ENCODE peak calls at places on chromosomes 16 and 17, in seven cellular contexts. F is IMR-90, D is GM12878, J is SK-N-SH, B is H1, O is HepG2, T is K562. W is an unnamed sample.

GRCh38 chr17:35932576-35932975 is 2.0 kb upstream of the RDM1 start:
- DNase-seq in F (no peak), D (no peak), J (no peak), B (no peak), O (no peak), T (no peak), W (no peak)

GRCh38 chr17:30318190-30318589 is 15.7 kb downstream of the TMIGD1 start:
- DNase-seq in F (no peak), D (no peak), J (no peak), B (no peak), O (no peak), T (no peak), W (no peak)

GRCh38 chr16:17590711-17591654 is 120.2 kb upstream of the XYLT1 start:
- DNase-seq in F (no peak), D (no peak), J (no peak), B (no peak), O (no peak), T (no peak), W (no peak)

GRCh38 chr17:64320613-64321553 is 57.8 kb upstream of the TEX2 start:
- DNase-seq in F (peak), D (no peak), J (peak), B (peak), O (peak), T (peak), W (peak)

GRCh38 chr17:32815460-32815859 is 61.5 kb downstream of the MYO1D start:
- DNase-seq in F (no peak), D (no peak), J (no peak), B (no peak), O (no peak), T (no peak), W (no peak)

GRCh38 chr17:30336369-30337171 is 2.7 kb upstream of the TMIGD1 start:
- DNase-seq in F (peak), D (no peak), J (peak), B (peak), O (peak), T (peak), W (peak)

GRCh38 chr16:47887496-47887895 is 268.3 kb downstream of the ABCC12 start:
- DNase-seq in F (peak), D (no peak), J (no peak), B (peak), O (no peak), T (no peak), W (peak)

GRCh38 chr16:2964416-2965223 is 545 bp downstream of the KREMEN2 start:
- DNase-seq in F (no peak), D (no peak), J (peak), B (no peak), O (peak), T (peak), W (peak)

GRCh38 chr17:10278218-10278617 is 79.8 kb upstream of the GAS7 start:
- DNase-seq in F (no peak), D (no peak), J (no peak), B (no peak), O (no peak), T (no peak), W (no peak)

GRCh38 chr16:15803608-15804007 is 53.2 kb downstream of the MYH11 start:
- DNase-seq in F (no peak), D (no peak), J (no peak), B (no peak), O (no peak), T (no peak), W (no peak)

GRCh38 chr16:3074860-3075545 is 9.6 kb downstream of the IL32 start:
- DNase-seq in F (no peak), D (peak), J (no peak), B (no peak), O (no peak), T (no peak), W (no peak)

GRCh38 chr16:88451586-88452484 is 1.2 kb upstream of the ZFPM1 start:
- DNase-seq in F (no peak), D (no peak), J (no peak), B (no peak), O (peak), T (peak), W (no peak)

GRCh38 chr16:70717817-70718216 is 32.0 kb upstream of the MTSS2 start:
- DNase-seq in F (no peak), D (no peak), J (no peak), B (no peak), O (no peak), T (no peak), W (no peak)

GRCh38 chr16:58086381-58087208 is 42.6 kb downstream of the CFAP20 start:
- DNase-seq in F (no peak), D (no peak), J (peak), B (no peak), O (no peak), T (no peak), W (no peak)

GRCh38 chr16:71484006-71484893 is 4.9 kb downstream of the ZNF19 start:
- DNase-seq in F (peak), D (peak), J (peak), B (no peak), O (peak), T (peak), W (peak)

GRCh38 chr16:727291-727977 is 528 bp downstream of the HAGHL start:
- DNase-seq in F (no peak), D (no peak), J (peak), B (no peak), O (no peak), T (peak), W (no peak)

GRCh38 chr16:7335991-7336634 is 3.5 kb downstream of the RBFOX1 start:
- DNase-seq in F (no peak), D (no peak), J (no peak), B (no peak), O (no peak), T (no peak), W (no peak)

GRCh38 chr17:29575511-29576213 is 7.2 kb downstream of the TP53I13 start:
- DNase-seq in F (no peak), D (no peak), J (no peak), B (no peak), O (no peak), T (no peak), W (no peak)

GRCh38 chr16:71473891-71474290 is 11.8 kb upstream of the ZNF23 start:
- DNase-seq in F (no peak), D (no peak), J (no peak), B (no peak), O (no peak), T (no peak), W (no peak)

GRCh38 chr17:38464723-38465419 is 36.6 kb downstream of the ARHGAP23 start:
- DNase-seq in F (peak), D (no peak), J (peak), B (no peak), O (no peak), T (peak), W (peak)

GRCh38 chr17:19360772-19361171 is 1.8 kb downstream of the B9D1 start:
- DNase-seq in F (no peak), D (no peak), J (no peak), B (no peak), O (no peak), T (no peak), W (no peak)

GRCh38 chr16:58021661-58022551 is 3.6 kb upstream of the MMP15 start:
- DNase-seq in F (peak), D (no peak), J (peak), B (no peak), O (no peak), T (no peak), W (no peak)

GRCh38 chr17:876272-876671 is 94.1 kb downstream of the MRM3 start:
- DNase-seq in F (no peak), D (no peak), J (no peak), B (no peak), O (no peak), T (no peak), W (no peak)
- TF ChIP-seq RFX5 in F (no peak), D (no peak), J (no peak), B (no peak), O (no peak), T (no peak), W (no peak)

GRCh38 chr17:43553501-43554018 is 7.4 kb upstream of the ETV4 start:
- DNase-seq in F (no peak), D (no peak), J (peak), B (no peak), O (no peak), T (no peak), W (no peak)
- TF ChIP-seq RAD21 in F (no peak), D (no peak), J (no peak), B (no peak), O (no peak), T (no peak), W (no peak)

GRCh38 chr16:56918467-56919012 is 13.4 kb upstream of the HERPUD1 start:
- DNase-seq in F (no peak), D (no peak), J (no peak), B (no peak), O (no peak), T (no peak), W (no peak)

GRCh38 chr16:56919099-56919800 is 12.7 kb upstream of the HERPUD1 start:
- DNase-seq in F (no peak), D (no peak), J (no peak), B (no peak), O (peak), T (no peak), W (no peak)

GRCh38 chr16:56915311-56916105 is 16.4 kb upstream of the HERPUD1 start:
- DNase-seq in F (no peak), D (no peak), J (no peak), B (no peak), O (no peak), T (no peak), W (no peak)

GRCh38 chr16:56914896-56915295 is 17.0 kb upstream of the HERPUD1 start:
- DNase-seq in F (no peak), D (no peak), J (no peak), B (no peak), O (no peak), T (no peak), W (no peak)

GRCh38 chr16:56916571-56917403 is 15.2 kb upstream of the HERPUD1 start:
- DNase-seq in F (no peak), D (peak), J (no peak), B (no peak), O (no peak), T (no peak), W (no peak)
- TF ChIP-seq USF2 in F (no peak), D (no peak), J (no peak), B (no peak), O (no peak), T (no peak), W (no peak)

DNA sequence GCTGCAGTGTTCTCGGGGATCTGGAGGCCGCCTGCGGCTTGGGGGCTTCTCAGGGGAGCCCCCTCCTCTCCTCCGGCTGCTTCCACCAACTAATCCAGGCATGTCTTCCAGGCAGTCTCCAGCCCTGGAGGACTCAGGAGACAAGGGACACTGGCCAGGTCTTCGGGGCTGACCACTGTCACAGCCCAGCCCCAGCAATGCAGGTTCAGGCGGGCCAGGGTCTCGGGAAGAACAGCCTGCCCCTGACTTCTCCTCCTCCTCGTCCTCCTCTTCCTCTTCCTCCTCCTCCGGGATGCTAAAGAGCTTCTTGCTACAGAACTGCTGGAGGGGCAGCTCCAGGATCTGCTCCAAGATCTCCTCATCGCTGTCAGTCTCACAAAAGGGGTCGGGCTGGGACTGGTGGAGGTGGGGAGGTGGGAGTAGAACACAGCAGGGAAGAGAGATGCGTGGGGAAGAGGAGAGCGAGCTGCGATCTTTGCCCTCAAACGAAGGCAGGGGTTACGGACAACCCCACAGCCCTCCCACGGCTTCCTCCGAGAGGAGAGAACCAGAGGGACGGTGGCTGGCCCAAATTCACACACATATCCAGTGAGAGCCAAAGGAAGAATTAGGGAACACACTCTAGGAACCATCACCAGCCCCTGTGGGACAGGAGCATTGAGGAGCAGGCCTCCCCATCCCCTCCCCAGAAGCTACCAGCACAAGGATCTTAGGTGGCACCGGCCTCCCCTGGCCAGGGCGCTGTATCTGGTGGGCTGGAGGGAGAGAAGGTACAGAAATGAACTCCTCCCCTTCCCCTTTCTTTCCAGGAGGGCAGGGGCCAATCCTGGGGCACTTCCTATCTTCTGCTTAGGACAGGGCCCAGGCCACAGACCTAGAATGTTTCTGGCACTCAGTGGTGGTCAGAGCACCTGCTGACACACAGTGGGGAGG is 19.3 kb downstream of the TSPOAP1 start:
- DNase-seq in F (no peak), D (no peak), J (peak), B (no peak), O (no peak), T (no peak), W (no peak)
- TF ChIP-seq RFX5 in F (no peak), D (no peak), J (no peak), B (no peak), O (no peak), T (no peak), W (no peak)

DNA sequence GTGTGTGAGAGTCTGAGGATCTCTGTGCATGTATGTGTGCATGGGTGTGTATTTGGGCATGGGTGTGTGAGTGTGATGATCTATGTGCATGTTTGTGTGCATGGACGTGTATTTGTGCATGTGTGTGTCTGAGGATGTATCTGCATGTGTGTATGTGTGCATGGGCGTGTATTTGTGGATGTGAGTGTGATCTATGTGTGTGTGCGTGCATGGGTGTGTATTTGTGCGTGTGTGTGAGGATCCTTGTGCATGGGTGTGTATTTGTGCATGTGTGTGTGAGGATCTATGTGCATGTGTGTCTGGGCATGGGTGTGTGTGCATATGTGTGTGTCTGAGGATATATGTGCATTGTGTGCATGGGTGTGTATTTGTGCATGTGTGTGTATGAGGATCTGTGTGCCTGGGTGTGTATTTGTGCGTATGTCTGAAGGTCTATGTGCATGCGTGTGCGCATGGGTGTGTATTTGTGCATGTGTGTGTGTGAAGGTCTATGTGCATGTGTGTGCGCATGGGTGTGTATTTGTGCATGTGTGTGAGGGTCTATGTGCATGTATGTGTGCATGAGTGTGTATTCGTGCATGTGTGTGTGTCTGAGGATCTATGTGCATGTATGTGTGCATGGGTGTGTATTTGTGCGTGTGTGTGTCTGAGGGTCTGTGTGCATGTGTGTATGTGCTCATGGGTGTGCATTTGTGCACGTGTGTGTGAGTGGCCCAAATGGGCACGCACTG is 26.5 kb upstream of the ITGAX start:
- DNase-seq in F (no peak), D (no peak), J (no peak), B (no peak), O (no peak), T (no peak), W (no peak)
- TF ChIP-seq RAD21 in F (no peak), D (no peak), J (no peak), B (no peak), O (no peak), T (no peak), W (no peak)

GRCh38 chr16:64297863-64298579 is 823.8 kb downstream of the CDH11 start:
- DNase-seq in F (no peak), D (no peak), J (no peak), B (no peak), O (no peak), T (no peak), W (no peak)
- TF ChIP-seq USF2 in F (no peak), D (no peak), J (no peak), B (no peak), O (no peak), T (no peak), W (no peak)

GRCh38 chr16:67264277-67264676 is 15.1 kb upstream of the PLEKHG4 start:
- DNase-seq in F (no peak), D (no peak), J (no peak), B (no peak), O (no peak), T (no peak), W (no peak)
- TF ChIP-seq RFX5 in F (no peak), D (no peak), J (no peak), B (no peak), O (no peak), T (no peak), W (no peak)